ENCODE peak calls at places on chromosomes 13 and 19, in eight cellular contexts. One of them, this sample, is unnamed.

GRCh38 chr13:113013878-113014751 is 45.1 kb downstream of the MCF2L start:
- DNase-seq in NCI-H748 treated with DMSO at 0.1 percent for 48 hours: no peak
- DNase-seq in body of pancreas: no peak
- DNase-seq in NCI-H1048: no peak
- DNase-seq in NCI-H345: no peak
- DNase-seq in AML-193: no peak
- DNase-seq in left ventricle myocardium inferior: no peak
- DNase-seq in GM04503: no peak
- DNase-seq in this sample: no peak

GRCh38 chr19:43532571-43532961 is 422 bp upstream of the ZNF575 start:
- DNase-seq in left ventricle myocardium inferior: no peak
- DNase-seq in NCI-H748 treated with DMSO at 0.1 percent for 48 hours: peak
- DNase-seq in NCI-H345: no peak
- DNase-seq in GM04503: no peak
- DNase-seq in body of pancreas: peak
- DNase-seq in NCI-H1048: no peak
- DNase-seq in AML-193: peak
- DNase-seq in this sample: peak

GRCh38 chr19:2032296-2032941 is 16.9 kb upstream of the BTBD2 start:
- DNase-seq in GM04503: peak
- DNase-seq in left ventricle myocardium inferior: peak
- DNase-seq in NCI-H748 treated with DMSO at 0.1 percent for 48 hours: no peak
- DNase-seq in NCI-H345: peak
- DNase-seq in AML-193: peak
- DNase-seq in body of pancreas: peak
- DNase-seq in NCI-H1048: no peak
- DNase-seq in this sample: peak

GRCh38 chr13:44355643-44356042 is 18.0 kb upstream of the SERP2 start:
- DNase-seq in AML-193: no peak
- DNase-seq in body of pancreas: no peak
- DNase-seq in NCI-H345: no peak
- DNase-seq in GM04503: no peak
- DNase-seq in left ventricle myocardium inferior: no peak
- DNase-seq in NCI-H1048: no peak
- DNase-seq in NCI-H748 treated with DMSO at 0.1 percent for 48 hours: no peak
- DNase-seq in this sample: no peak

GRCh38 chr13:32443111-32443510 is 15.2 kb upstream of the N4BP2L1 start:
- DNase-seq in NCI-H748 treated with DMSO at 0.1 percent for 48 hours: no peak
- DNase-seq in body of pancreas: no peak
- DNase-seq in AML-193: peak
- DNase-seq in GM04503: no peak
- DNase-seq in NCI-H1048: no peak
- DNase-seq in left ventricle myocardium inferior: no peak
- DNase-seq in NCI-H345: no peak
- DNase-seq in this sample: peak

GRCh38 chr13:113967729-113968462 is 6.0 kb downstream of the C13orf46 start:
- DNase-seq in GM04503: no peak
- DNase-seq in left ventricle myocardium inferior: peak
- DNase-seq in NCI-H1048: no peak
- DNase-seq in NCI-H748 treated with DMSO at 0.1 percent for 48 hours: no peak
- DNase-seq in AML-193: no peak
- DNase-seq in body of pancreas: peak
- DNase-seq in NCI-H345: no peak
- DNase-seq in this sample: no peak

GRCh38 chr19:49875801-49876421 is 1.2 kb downstream of the AKT1S1 start:
- DNase-seq in left ventricle myocardium inferior: peak
- DNase-seq in NCI-H345: peak
- DNase-seq in AML-193: peak
- DNase-seq in NCI-H1048: no peak
- DNase-seq in GM04503: no peak
- DNase-seq in NCI-H748 treated with DMSO at 0.1 percent for 48 hours: peak
- DNase-seq in body of pancreas: no peak
- DNase-seq in this sample: peak

GRCh38 chr19:19261350-19262189 is 11.5 kb downstream of the TM6SF2 start:
- DNase-seq in GM04503: no peak
- DNase-seq in AML-193: no peak
- DNase-seq in NCI-H1048: no peak
- DNase-seq in left ventricle myocardium inferior: no peak
- DNase-seq in body of pancreas: no peak
- DNase-seq in NCI-H748 treated with DMSO at 0.1 percent for 48 hours: no peak
- DNase-seq in NCI-H345: no peak
- DNase-seq in this sample: peak

GRCh38 chr13:33233547-33233946 is 52.0 kb downstream of the STARD13 start:
- DNase-seq in NCI-H748 treated with DMSO at 0.1 percent for 48 hours: no peak
- DNase-seq in AML-193: no peak
- DNase-seq in left ventricle myocardium inferior: peak
- DNase-seq in body of pancreas: peak
- DNase-seq in NCI-H345: no peak
- DNase-seq in GM04503: no peak
- DNase-seq in NCI-H1048: no peak
- DNase-seq in this sample: no peak

GRCh38 chr19:29113838-29114237 is 99.1 kb downstream of the UQCRFS1 start:
- DNase-seq in NCI-H1048: no peak
- DNase-seq in GM04503: no peak
- DNase-seq in NCI-H748 treated with DMSO at 0.1 percent for 48 hours: no peak
- DNase-seq in left ventricle myocardium inferior: no peak
- DNase-seq in AML-193: no peak
- DNase-seq in body of pancreas: no peak
- DNase-seq in NCI-H345: no peak
- DNase-seq in this sample: no peak

GRCh38 chr19:3275068-3275582 is 50.7 kb downstream of the CELF5 start:
- DNase-seq in NCI-H1048: no peak
- DNase-seq in body of pancreas: no peak
- DNase-seq in NCI-H748 treated with DMSO at 0.1 percent for 48 hours: peak
- DNase-seq in NCI-H345: peak
- DNase-seq in left ventricle myocardium inferior: no peak
- DNase-seq in GM04503: no peak
- DNase-seq in AML-193: peak
- DNase-seq in this sample: peak

GRCh38 chr13:76993021-76993420 is 1.1 kb downstream of the CLN5 start:
- DNase-seq in body of pancreas: no peak
- DNase-seq in GM04503: no peak
- DNase-seq in NCI-H345: no peak
- DNase-seq in NCI-H748 treated with DMSO at 0.1 percent for 48 hours: no peak
- DNase-seq in left ventricle myocardium inferior: no peak
- DNase-seq in AML-193: no peak
- DNase-seq in NCI-H1048: no peak
- DNase-seq in this sample: no peak

GRCh38 chr13:23159205-23159586 is 21.6 kb upstream of the SGCG start:
- DNase-seq in left ventricle myocardium inferior: peak
- DNase-seq in GM04503: no peak
- DNase-seq in NCI-H1048: no peak
- DNase-seq in NCI-H345: peak
- DNase-seq in AML-193: no peak
- DNase-seq in NCI-H748 treated with DMSO at 0.1 percent for 48 hours: no peak
- DNase-seq in body of pancreas: no peak
- DNase-seq in this sample: peak

GRCh38 chr19:43639507-43640423 is at the start of gene CADM4:
- DNase-seq in GM04503: no peak
- DNase-seq in AML-193: no peak
- DNase-seq in NCI-H748 treated with DMSO at 0.1 percent for 48 hours: no peak
- DNase-seq in NCI-H1048: peak
- DNase-seq in body of pancreas: peak
- DNase-seq in left ventricle myocardium inferior: peak
- DNase-seq in NCI-H345: peak
- DNase-seq in this sample: no peak

GRCh38 chr13:30354481-30355404 is 47.4 kb upstream of the KATNAL1 start:
- DNase-seq in AML-193: no peak
- DNase-seq in GM04503: no peak
- DNase-seq in NCI-H345: no peak
- DNase-seq in body of pancreas: no peak
- DNase-seq in NCI-H1048: no peak
- DNase-seq in left ventricle myocardium inferior: no peak
- DNase-seq in NCI-H748 treated with DMSO at 0.1 percent for 48 hours: no peak
- DNase-seq in this sample: no peak

GRCh38 chr19:39390460-39390758 is 497 bp downstream of the PAF1 start:
- DNase-seq in GM04503: no peak
- DNase-seq in NCI-H748 treated with DMSO at 0.1 percent for 48 hours: no peak
- DNase-seq in left ventricle myocardium inferior: no peak
- DNase-seq in NCI-H345: no peak
- DNase-seq in body of pancreas: peak
- DNase-seq in NCI-H1048: no peak
- DNase-seq in AML-193: no peak
- DNase-seq in this sample: no peak

GRCh38 chr19:4519521-4520277 is 1.4 kb upstream of the PLIN4 start:
- DNase-seq in NCI-H748 treated with DMSO at 0.1 percent for 48 hours: no peak
- DNase-seq in body of pancreas: no peak
- DNase-seq in left ventricle myocardium inferior: peak
- DNase-seq in NCI-H1048: no peak
- DNase-seq in NCI-H345: no peak
- DNase-seq in AML-193: no peak
- DNase-seq in GM04503: no peak
- DNase-seq in this sample: no peak

GRCh38 chr19:3366761-3367571 is 583 bp downstream of the NFIC start:
- DNase-seq in AML-193: peak
- DNase-seq in NCI-H345: peak
- DNase-seq in left ventricle myocardium inferior: peak
- DNase-seq in GM04503: no peak
- DNase-seq in body of pancreas: peak
- DNase-seq in NCI-H1048: no peak
- DNase-seq in NCI-H748 treated with DMSO at 0.1 percent for 48 hours: no peak
- DNase-seq in this sample: peak

GRCh38 chr13:29674532-29674931 is 79.0 kb upstream of the SLC7A1 start:
- DNase-seq in left ventricle myocardium inferior: no peak
- DNase-seq in NCI-H345: no peak
- DNase-seq in NCI-H1048: no peak
- DNase-seq in AML-193: no peak
- DNase-seq in GM04503: no peak
- DNase-seq in NCI-H748 treated with DMSO at 0.1 percent for 48 hours: no peak
- DNase-seq in body of pancreas: no peak
- DNase-seq in this sample: no peak

GRCh38 chr13:50208826-50209335 is 193.6 kb downstream of the KCNRG start:
- DNase-seq in NCI-H748 treated with DMSO at 0.1 percent for 48 hours: no peak
- DNase-seq in left ventricle myocardium inferior: peak
- DNase-seq in body of pancreas: peak
- DNase-seq in AML-193: peak
- DNase-seq in NCI-H1048: no peak
- DNase-seq in GM04503: no peak
- DNase-seq in NCI-H345: no peak
- DNase-seq in this sample: peak

GRCh38 chr13:24108615-24108965 is 51.9 kb upstream of the SPATA13 start:
- DNase-seq in NCI-H1048: no peak
- DNase-seq in NCI-H748 treated with DMSO at 0.1 percent for 48 hours: no peak
- DNase-seq in NCI-H345: no peak
- DNase-seq in left ventricle myocardium inferior: no peak
- DNase-seq in GM04503: no peak
- DNase-seq in body of pancreas: no peak
- DNase-seq in AML-193: no peak
- DNase-seq in this sample: no peak

GRCh38 chr19:55103190-55103589 is 14.2 kb downstream of the PPP1R12C start:
- DNase-seq in body of pancreas: no peak
- DNase-seq in left ventricle myocardium inferior: no peak
- DNase-seq in NCI-H345: no peak
- DNase-seq in NCI-H1048: no peak
- DNase-seq in GM04503: no peak
- DNase-seq in AML-193: no peak
- DNase-seq in NCI-H748 treated with DMSO at 0.1 percent for 48 hours: no peak
- DNase-seq in this sample: no peak

GRCh38 chr19:49871349-49871985 is 4.1 kb upstream of the PNKP start:
- DNase-seq in NCI-H1048: no peak
- DNase-seq in body of pancreas: no peak
- DNase-seq in NCI-H345: no peak
- DNase-seq in NCI-H748 treated with DMSO at 0.1 percent for 48 hours: no peak
- DNase-seq in left ventricle myocardium inferior: no peak
- DNase-seq in AML-193: no peak
- DNase-seq in GM04503: no peak
- DNase-seq in this sample: no peak

GRCh38 chr13:88456155-88456554 is 785.0 kb downstream of the SLITRK5 start:
- DNase-seq in GM04503: no peak
- DNase-seq in AML-193: no peak
- DNase-seq in NCI-H1048: no peak
- DNase-seq in left ventricle myocardium inferior: no peak
- DNase-seq in NCI-H345: no peak
- DNase-seq in NCI-H748 treated with DMSO at 0.1 percent for 48 hours: no peak
- DNase-seq in body of pancreas: no peak
- DNase-seq in this sample: peak

GRCh38 chr19:44587863-44588752 is 25.3 kb upstream of the IGSF23 start:
- DNase-seq in GM04503: peak
- DNase-seq in left ventricle myocardium inferior: no peak
- DNase-seq in NCI-H1048: no peak
- DNase-seq in NCI-H345: no peak
- DNase-seq in AML-193: peak
- DNase-seq in NCI-H748 treated with DMSO at 0.1 percent for 48 hours: no peak
- DNase-seq in body of pancreas: no peak
- DNase-seq in this sample: peak

GRCh38 chr13:104809483-104809882 is 1726.0 kb downstream of the EFNB2 start:
- DNase-seq in body of pancreas: no peak
- DNase-seq in NCI-H345: no peak
- DNase-seq in NCI-H1048: no peak
- DNase-seq in GM04503: no peak
- DNase-seq in AML-193: peak
- DNase-seq in NCI-H748 treated with DMSO at 0.1 percent for 48 hours: no peak
- DNase-seq in left ventricle myocardium inferior: no peak
- DNase-seq in this sample: peak

GRCh38 chr19:5894704-5895349 is 8.8 kb downstream of the NDUFA11 start:
- DNase-seq in AML-193: no peak
- DNase-seq in NCI-H1048: no peak
- DNase-seq in NCI-H345: no peak
- DNase-seq in left ventricle myocardium inferior: no peak
- DNase-seq in GM04503: no peak
- DNase-seq in NCI-H748 treated with DMSO at 0.1 percent for 48 hours: no peak
- DNase-seq in body of pancreas: no peak
- DNase-seq in this sample: no peak

GRCh38 chr19:49602806-49603205 is 11.8 kb downstream of the PRR12 start:
- DNase-seq in NCI-H345: no peak
- DNase-seq in AML-193: no peak
- DNase-seq in left ventricle myocardium inferior: no peak
- DNase-seq in body of pancreas: no peak
- DNase-seq in NCI-H1048: no peak
- DNase-seq in GM04503: no peak
- DNase-seq in NCI-H748 treated with DMSO at 0.1 percent for 48 hours: no peak
- DNase-seq in this sample: no peak

GRCh38 chr13:30720470-30720869 is 14.9 kb upstream of the ALOX5AP start:
- DNase-seq in left ventricle myocardium inferior: no peak
- DNase-seq in NCI-H345: no peak
- DNase-seq in NCI-H1048: no peak
- DNase-seq in body of pancreas: no peak
- DNase-seq in NCI-H748 treated with DMSO at 0.1 percent for 48 hours: no peak
- DNase-seq in GM04503: no peak
- DNase-seq in AML-193: peak
- DNase-seq in this sample: peak

GRCh38 chr13:25319781-25320180 is 18.4 kb downstream of the NUP58 start:
- DNase-seq in body of pancreas: no peak
- DNase-seq in AML-193: no peak
- DNase-seq in GM04503: no peak
- DNase-seq in left ventricle myocardium inferior: no peak
- DNase-seq in NCI-H345: no peak
- DNase-seq in NCI-H1048: no peak
- DNase-seq in NCI-H748 treated with DMSO at 0.1 percent for 48 hours: no peak
- DNase-seq in this sample: no peak

GRCh38 chr19:5147971-5148793 is 179.3 kb downstream of the KDM4B start:
- DNase-seq in NCI-H748 treated with DMSO at 0.1 percent for 48 hours: no peak
- DNase-seq in NCI-H345: no peak
- DNase-seq in body of pancreas: peak
- DNase-seq in AML-193: no peak
- DNase-seq in GM04503: peak
- DNase-seq in left ventricle myocardium inferior: peak
- DNase-seq in NCI-H1048: no peak
- DNase-seq in this sample: no peak

This sample was measured in MV-4-11.